ENCODE peak calls at places on chromosomes 11 and 22, in ten cellular contexts. M, Y, W, T, F, U, P, Q, N and R are unnamed samples. For H3K36me3, the result is how much of the 10 kb centered on the place peaks cover.

GRCh38 chr11:57567512-57568329 is at the start of gene UBE2L6:
- DNase-seq in M (peak), Y (peak), W (no peak), T (no peak), F (no peak), U (peak), P (no peak), Q (no peak), N (peak), R (peak)

GRCh38 chr22:37630839-37631435 is 8.5 kb upstream of the SH3BP1 start:
- DNase-seq in M (no peak), Y (no peak), W (no peak), T (no peak), F (no peak), U (no peak), P (no peak), Q (no peak), N (no peak), R (no peak)

GRCh38 chr11:12410006-12410728 is 32.8 kb downstream of the PARVA start:
- DNase-seq in M (no peak), Y (peak), W (peak), T (peak), F (no peak), U (peak), P (peak), Q (no peak), N (peak), R (no peak)

GRCh38 chr22:46072030-46072881 is 78.1 kb upstream of the PPARA start:
- DNase-seq in M (no peak), Y (peak), W (peak), T (peak), F (no peak), U (no peak), P (peak), Q (peak), N (peak), R (peak)

GRCh38 chr11:76615950-76616349 is 54.6 kb downstream of the LRRC32 start:
- DNase-seq in M (no peak), Y (no peak), W (peak), T (no peak), F (no peak), U (no peak), P (no peak), Q (no peak), N (peak), R (no peak)

GRCh38 chr11:69911310-69912160 is 92.3 kb upstream of the FGF3 start:
- DNase-seq in M (no peak), Y (no peak), W (no peak), T (no peak), F (no peak), U (no peak), P (no peak), Q (no peak), N (no peak), R (no peak)

GRCh38 chr11:25327656-25328055 is 830.8 kb downstream of the LUZP2 start:
- DNase-seq in M (no peak), Y (no peak), W (no peak), T (no peak), F (no peak), U (no peak), P (no peak), Q (no peak), N (no peak), R (no peak)

GRCh38 chr11:93689166-93689734 is 27.8 kb downstream of the CEP295 start:
- DNase-seq in M (no peak), Y (no peak), W (no peak), T (no peak), F (no peak), U (no peak), P (no peak), Q (no peak), N (no peak), R (no peak)

GRCh38 chr22:35133702-35134395 is 67.9 kb downstream of the ISX start:
- DNase-seq in M (no peak), Y (no peak), W (no peak), T (no peak), F (no peak), U (no peak), P (no peak), Q (no peak), N (no peak), R (no peak)

GRCh38 chr11:109972939-109973338 is 120.3 kb upstream of the ZC3H12C start:
- DNase-seq in M (no peak), Y (no peak), W (no peak), T (no peak), F (no peak), U (no peak), P (no peak), Q (no peak), N (peak), R (no peak)

GRCh38 chr11:57155838-57156583 is 25.7 kb upstream of the LRRC55 start:
- DNase-seq in M (peak), Y (peak), W (no peak), T (no peak), F (no peak), U (peak), P (no peak), Q (peak), N (no peak), R (no peak)

DNA sequence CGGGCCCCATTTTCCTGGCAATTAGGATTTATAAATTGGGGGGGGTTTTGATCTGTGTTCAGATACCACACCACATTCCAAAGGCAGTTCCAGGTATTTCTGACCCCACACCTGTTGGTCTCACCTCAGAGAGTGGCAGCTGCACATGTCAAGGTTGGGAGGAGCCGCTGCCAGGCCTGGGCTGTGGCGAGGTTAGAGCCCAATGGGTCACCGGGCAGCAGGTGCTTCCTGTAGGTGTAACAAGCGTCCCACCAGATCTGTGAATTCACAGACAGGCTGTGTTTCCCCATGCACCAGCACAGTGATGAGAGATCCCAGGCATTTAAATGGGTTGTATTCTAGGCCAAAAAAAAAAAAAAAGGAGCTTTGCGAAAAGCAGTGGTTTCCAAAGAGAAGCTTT is 58.6 kb downstream of the CABIN1 start:
- DNase-seq in M (no peak), Y (no peak), W (no peak), T (no peak), F (no peak), U (no peak), P (no peak), Q (no peak), N (no peak), R (no peak)
- H2AFZ ChIP-seq in M (no peak), Y (no peak), W (no peak), T (no peak), F (no peak), U (no peak), P (no peak), Q (no peak), N (no peak), R (no peak)

DNA sequence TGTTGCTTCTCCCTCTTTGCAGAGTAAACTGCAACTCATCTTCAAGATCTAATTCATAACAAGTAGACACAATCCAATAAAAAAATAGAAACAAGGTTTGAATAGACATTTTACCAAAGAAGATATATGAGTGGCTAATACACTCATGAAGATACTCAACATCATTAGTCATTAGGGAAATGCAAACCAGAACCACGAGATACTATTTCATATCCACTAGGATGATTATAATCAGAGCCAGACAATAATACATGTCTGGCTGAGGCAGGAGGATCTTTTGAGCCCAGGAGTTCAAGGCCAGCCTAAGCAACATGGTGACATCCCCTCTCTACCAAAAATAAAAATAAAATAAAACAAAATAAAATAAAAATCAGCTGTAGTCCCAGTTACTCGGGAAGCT is 85.0 kb downstream of the ATG16L2 start:
- DNase-seq in M (no peak), Y (no peak), W (peak), T (no peak), F (no peak), U (no peak), P (peak), Q (no peak), N (peak), R (no peak)
- H3K36me3 ChIP-seq in M (under half), Y (under half), W (under half), T (under half), F (under half), U (under half), P (under half), Q (under half), N (under half), R (under half)

DNA sequence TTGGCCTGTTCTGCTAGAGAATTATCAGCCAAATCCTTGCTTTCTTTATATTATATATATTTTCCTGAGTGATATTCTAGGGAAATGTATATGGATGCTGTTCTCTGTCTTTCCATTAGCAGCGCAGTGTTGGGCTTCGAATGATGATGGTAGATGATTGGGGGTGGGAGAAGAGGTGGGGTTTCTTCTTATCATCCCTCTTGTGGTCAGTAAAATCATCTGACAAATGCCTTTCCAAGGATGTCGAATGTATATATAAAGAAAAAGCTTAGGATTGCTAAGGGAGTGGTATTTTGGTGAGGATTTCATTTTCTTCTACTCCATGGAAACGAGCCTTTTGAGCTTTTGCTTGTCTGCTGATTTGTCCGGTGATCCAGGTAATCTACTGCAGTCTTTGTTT is 48.9 kb downstream of the ARHGEF12 start:
- DNase-seq in M (no peak), Y (peak), W (peak), T (peak), F (no peak), U (peak), P (no peak), Q (no peak), N (no peak), R (no peak)
- H3K9ac ChIP-seq in M (no peak), Y (no peak), W (no peak), T (no peak), F (no peak), U (no peak), P (no peak), Q (no peak), N (no peak), R (no peak)

DNA sequence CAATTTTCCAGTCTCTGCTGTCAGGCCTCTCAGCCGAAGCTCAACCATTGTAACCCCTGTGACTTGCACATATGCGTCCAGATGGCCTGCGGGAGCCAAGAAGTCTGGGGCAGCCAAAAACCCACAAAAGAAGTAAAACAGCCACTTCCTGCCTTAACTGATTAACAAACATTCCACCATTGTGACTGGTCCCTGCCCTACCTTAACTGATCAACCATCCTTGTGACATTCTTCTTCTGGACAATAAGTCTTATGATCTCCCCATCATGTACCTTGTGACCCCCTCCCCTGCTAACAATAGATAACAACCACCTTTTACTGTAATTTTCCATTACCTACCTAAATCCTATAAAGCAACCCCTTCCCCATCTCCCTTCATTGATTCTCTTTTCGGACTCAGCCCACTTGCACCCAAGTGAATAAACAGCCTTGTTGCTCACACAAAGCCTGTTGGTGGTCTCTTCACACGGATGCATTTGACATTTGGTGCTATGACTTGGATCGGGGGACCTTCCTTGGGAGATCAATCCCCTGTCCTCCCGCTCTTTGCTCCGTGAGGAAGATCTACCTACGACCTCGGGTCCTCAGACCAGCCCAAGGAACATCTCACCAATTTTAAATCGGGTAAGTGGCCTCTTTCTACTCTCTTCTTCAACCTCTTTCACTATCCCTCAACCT is 1.3 kb upstream of the NDUFC2 start:
- DNase-seq in M (no peak), Y (no peak), W (peak), T (peak), F (no peak), U (no peak), P (peak), Q (no peak), N (peak), R (no peak)
- H2AFZ ChIP-seq in M (no peak), Y (peak), W (peak), T (no peak), F (no peak), U (peak), P (peak), Q (no peak), N (peak), R (no peak)

GRCh38 chr11:72740060-72740424 is 12.2 kb downstream of the ARAP1 start:
- DNase-seq in M (no peak), Y (no peak), W (no peak), T (peak), F (no peak), U (no peak), P (no peak), Q (no peak), N (no peak), R (peak)

GRCh38 chr11:72741429-72741833 is 10.8 kb downstream of the ARAP1 start:
- DNase-seq in M (no peak), Y (peak), W (no peak), T (peak), F (no peak), U (peak), P (no peak), Q (peak), N (no peak), R (no peak)

GRCh38 chr11:72740562-72741428 is 11.4 kb downstream of the ARAP1 start:
- DNase-seq in M (no peak), Y (no peak), W (no peak), T (no peak), F (no peak), U (no peak), P (no peak), Q (no peak), N (no peak), R (no peak)

GRCh38 chr11:72738199-72739141 is 13.7 kb downstream of the ARAP1 start:
- DNase-seq in M (no peak), Y (no peak), W (peak), T (peak), F (no peak), U (no peak), P (no peak), Q (peak), N (peak), R (peak)

GRCh38 chr11:72739240-72740059 is 12.8 kb downstream of the ARAP1 start:
- DNase-seq in M (no peak), Y (no peak), W (no peak), T (no peak), F (no peak), U (no peak), P (no peak), Q (no peak), N (no peak), R (peak)
- H3K36me3 ChIP-seq in M (under half), Y (under half), W (under half), T (under half), F (under half), U (under half), P (under half), Q (under half), N (under half), R (under half)

GRCh38 chr11:114193730-114194674 is 102.2 kb upstream of the NNMT start:
- DNase-seq in M (no peak), Y (no peak), W (no peak), T (no peak), F (no peak), U (no peak), P (no peak), Q (no peak), N (no peak), R (no peak)

GRCh38 chr11:114195981-114196731 is 100.0 kb upstream of the NNMT start:
- DNase-seq in M (no peak), Y (no peak), W (no peak), T (no peak), F (no peak), U (no peak), P (peak), Q (peak), N (peak), R (no peak)

GRCh38 chr11:114190630-114191029 is 105.6 kb upstream of the NNMT start:
- DNase-seq in M (no peak), Y (no peak), W (no peak), T (no peak), F (no peak), U (no peak), P (no peak), Q (no peak), N (no peak), R (no peak)

GRCh38 chr11:114191893-114192292 is 104.3 kb upstream of the NNMT start:
- DNase-seq in M (no peak), Y (no peak), W (no peak), T (no peak), F (no peak), U (no peak), P (no peak), Q (no peak), N (no peak), R (no peak)

DNA sequence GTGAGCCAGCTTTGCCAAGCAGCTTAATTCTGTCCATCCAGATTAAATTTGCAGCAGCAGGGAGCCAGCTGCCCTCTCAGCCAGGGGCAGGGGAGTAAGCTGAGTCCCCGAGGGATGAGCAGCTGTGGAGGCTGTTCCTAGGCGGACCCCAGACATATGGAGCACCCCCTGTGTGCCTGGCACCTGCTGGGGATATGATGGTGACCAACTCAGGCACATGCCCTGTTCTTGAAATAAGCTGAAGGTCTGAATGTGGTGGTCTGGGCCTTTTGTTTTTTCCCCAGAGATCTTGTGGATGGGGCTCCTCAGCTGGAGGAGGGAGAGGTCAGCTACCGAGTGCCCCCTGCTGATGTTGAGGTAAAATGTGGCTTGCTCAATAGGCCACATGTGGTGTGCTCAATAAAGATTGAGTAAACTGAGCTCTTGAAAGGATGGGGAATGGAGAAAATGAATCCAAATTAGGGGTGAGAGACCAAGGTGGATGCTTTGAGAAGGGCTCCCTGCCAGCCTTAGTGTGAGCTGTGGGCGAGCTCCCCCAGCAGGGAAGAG is 103.3 kb upstream of the NNMT start:
- DNase-seq in M (no peak), Y (peak), W (no peak), T (no peak), F (no peak), U (no peak), P (no peak), Q (no peak), N (no peak), R (no peak)
- H3K9ac ChIP-seq in M (no peak), Y (no peak), W (no peak), T (no peak), F (no peak), U (no peak), P (no peak), Q (no peak), N (no peak), R (no peak)

GRCh38 chr11:125404136-125404810 is 91.8 kb downstream of the FEZ1 start:
- DNase-seq in M (peak), Y (peak), W (no peak), T (peak), F (no peak), U (no peak), P (no peak), Q (no peak), N (no peak), R (peak)
- H2AFZ ChIP-seq in M (no peak), Y (no peak), W (peak), T (peak), F (peak), U (no peak), P (peak), Q (no peak), N (peak), R (no peak)

GRCh38 chr22:39415506-39415905 is 15.9 kb downstream of the TAB1 start:
- DNase-seq in M (no peak), Y (no peak), W (no peak), T (no peak), F (no peak), U (no peak), P (no peak), Q (no peak), N (no peak), R (no peak)
- H3K36me3 ChIP-seq in M (half or more), Y (under half), W (half or more), T (half or more), F (under half), U (under half), P (under half), Q (under half), N (under half), R (under half)

DNA sequence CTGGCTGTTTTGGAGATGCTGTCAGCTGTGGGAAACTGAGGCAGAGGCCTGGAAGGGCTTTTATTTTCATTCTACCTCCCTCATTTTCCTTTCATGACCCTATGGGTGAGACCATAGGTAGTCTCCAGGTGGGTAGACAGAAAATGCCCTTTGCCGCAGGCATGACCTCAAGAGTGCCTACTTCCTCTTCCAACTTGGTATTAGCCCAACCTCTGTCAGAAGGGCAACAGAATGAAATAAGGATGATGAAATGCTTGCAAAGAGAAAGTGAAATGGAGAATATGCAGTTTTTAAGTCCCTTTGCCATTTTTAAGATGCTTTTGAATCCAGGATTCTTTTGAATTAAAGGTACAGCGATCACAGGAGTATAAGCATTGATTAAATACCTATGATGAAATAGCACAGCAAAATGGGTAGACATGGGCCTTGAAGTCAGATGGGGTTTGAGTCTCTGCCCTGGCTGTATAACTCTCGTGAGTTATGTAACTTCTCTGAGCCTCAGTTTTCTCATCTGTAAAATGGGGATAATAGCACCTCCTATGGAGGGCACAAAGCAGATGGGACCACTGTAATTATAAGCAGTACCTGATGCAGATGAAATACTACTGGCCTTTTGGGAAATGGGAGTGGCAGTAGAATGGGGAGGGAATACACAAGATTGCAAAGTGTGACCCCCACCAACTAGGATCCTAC is 3.7 kb downstream of the ASPHD2 start:
- DNase-seq in M (no peak), Y (no peak), W (no peak), T (no peak), F (no peak), U (no peak), P (no peak), Q (no peak), N (no peak), R (peak)
- H3K9ac ChIP-seq in M (no peak), Y (no peak), W (no peak), T (no peak), F (no peak), U (no peak), P (no peak), Q (no peak), N (no peak), R (no peak)

GRCh38 chr11:116791002-116791812 is 472 bp downstream of the APOA5 start:
- DNase-seq in M (peak), Y (peak), W (peak), T (peak), F (peak), U (peak), P (no peak), Q (peak), N (peak), R (peak)
- H2AFZ ChIP-seq in M (peak), Y (peak), W (peak), T (peak), F (peak), U (no peak), P (peak), Q (no peak), N (peak), R (no peak)